ENCODE peak calls at places on chromosomes 12 and 14, in four cellular contexts. P is AG09319, Y is upper lobe of right lung, H is Calu3. K is an unnamed sample.
A peak's percentile ranks its signal among the peaks of the same experiment; 100 is the strongest.

GRCh38 chr12:93453633-93454032 is 11.9 kb upstream of the UBE2N start:
- DNase-seq in P (no peak), Y (no peak), H (no peak), K (no peak)

GRCh38 chr12:93758974-93759373 is 81.8 kb downstream of the CRADD start:
- DNase-seq in P (no peak), Y (no peak), H (no peak), K (no peak)

GRCh38 chr12:54891717-54892478 is 37.6 kb downstream of the MUCL1 start:
- DNase-seq in P (no peak), Y (no peak), H (peak; percentile 57), K (peak; percentile 66)

GRCh38 chr14:95490727-95491451 is 25.6 kb downstream of the SYNE3 start:
- DNase-seq in P (no peak), Y (no peak), H (no peak), K (peak; percentile 82)

GRCh38 chr12:66508025-66508424 is 170.9 kb downstream of the GRIP1 start:
- DNase-seq in P (no peak), Y (no peak), H (no peak), K (no peak)

GRCh38 chr12:109291531-109292341 is 17.3 kb downstream of the FOXN4 start:
- DNase-seq in P (peak; percentile 5), Y (no peak), H (peak; percentile 45), K (no peak)

GRCh38 chr12:67804168-67804567 is 155.6 kb downstream of the DYRK2 start:
- DNase-seq in P (no peak), Y (no peak), H (no peak), K (no peak)

GRCh38 chr14:69079188-69079742 is 73.7 kb downstream of the DCAF5 start:
- DNase-seq in P (no peak), Y (no peak), H (peak; percentile 46), K (no peak)

GRCh38 chr14:38290601-38291190 is 34.8 kb upstream of the CLEC14A start:
- DNase-seq in P (peak; percentile 34), Y (no peak), H (no peak), K (no peak)

GRCh38 chr14:74571901-74572828 is 39.9 kb downstream of the LTBP2 start:
- DNase-seq in P (peak; percentile 96), Y (no peak), H (peak; percentile 43), K (no peak)

GRCh38 chr12:110501378-110501721 is 561 bp downstream of the VPS29 start:
- DNase-seq in P (no peak), Y (no peak), H (peak; percentile 61), K (no peak)

GRCh38 chr14:57405562-57405961 is 15.2 kb downstream of the NAA30 start:
- DNase-seq in P (no peak), Y (no peak), H (no peak), K (no peak)

GRCh38 chr12:108457006-108457733 is 57.9 kb upstream of the FICD start:
- DNase-seq in P (peak; percentile 34), Y (no peak), H (peak; percentile 12), K (peak; percentile 62)

GRCh38 chr12:51695241-51696010 is 104.4 kb downstream of the SCN8A start:
- DNase-seq in P (no peak), Y (no peak), H (no peak), K (no peak)

DNA sequence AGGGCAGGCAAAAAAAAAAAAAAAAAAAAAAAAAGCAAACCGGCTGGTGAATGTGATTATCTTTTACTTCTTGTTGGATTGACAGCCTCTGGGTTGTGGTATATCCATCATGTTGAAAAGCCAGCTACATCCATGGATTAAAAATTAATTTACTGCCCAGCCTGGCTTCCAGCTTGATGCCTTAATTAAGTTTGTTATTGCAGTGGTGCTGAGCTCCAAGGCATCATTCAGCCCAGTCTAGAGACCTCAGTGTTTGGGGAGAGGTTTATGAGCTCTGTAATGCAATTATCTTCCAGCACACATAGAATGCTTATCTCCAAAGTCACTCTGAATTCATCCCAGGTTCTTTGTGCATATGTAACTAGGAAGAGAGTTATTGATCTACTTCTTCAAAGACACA is 114.8 kb downstream of the RIMBP2 start:
- DNase-seq in P (no peak), Y (no peak), H (no peak), K (no peak)
- TF ChIP-seq CTCF in P (no peak), Y (no peak), H (no peak), K (no peak)

DNA sequence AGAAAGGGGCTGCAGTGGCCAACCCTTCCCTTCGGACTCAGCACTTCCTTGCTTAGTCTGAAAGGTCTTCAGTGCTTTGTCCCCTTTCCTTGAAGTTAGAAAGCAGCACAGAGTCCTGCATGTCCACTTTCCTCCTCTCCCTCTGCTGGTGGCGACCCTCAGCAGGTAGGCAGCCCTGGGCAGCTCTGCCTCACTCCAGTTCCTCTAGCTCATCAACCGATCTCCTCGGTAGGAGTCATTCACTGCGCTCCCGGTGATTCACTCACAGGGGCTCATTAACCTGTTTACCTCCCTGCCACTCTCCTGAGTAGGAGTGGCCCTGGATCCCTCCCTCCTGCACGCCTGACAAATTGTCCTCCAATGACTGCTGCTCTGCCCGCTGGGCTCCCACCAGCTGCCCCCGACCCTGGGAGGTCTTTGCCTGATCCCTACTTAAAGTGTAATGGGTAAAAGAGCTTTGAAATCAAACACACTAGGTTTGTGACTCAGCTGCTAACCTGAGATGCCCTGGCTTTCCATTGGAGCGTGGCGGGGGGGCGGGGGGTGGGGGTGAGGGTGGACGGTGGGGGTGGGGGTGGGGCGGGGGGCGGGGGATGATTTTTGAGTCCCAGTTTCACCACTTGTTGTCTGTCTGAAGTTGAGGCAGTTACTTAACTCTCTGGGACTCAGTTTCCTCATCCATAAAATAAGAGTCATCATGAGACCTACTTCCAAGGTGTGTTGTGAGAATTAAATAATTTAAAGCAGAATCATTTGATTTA is 4.2 kb downstream of the SCNN1A start:
- DNase-seq in P (no peak), Y (peak; percentile 80), H (peak; percentile 87), K (peak; percentile 96)
- TF ChIP-seq CTCF in P (peak; percentile 29), Y (no peak), H (no peak), K (peak; percentile 73)

GRCh38 chr14:92108345-92109254 is 2.2 kb upstream of the ATXN3 start:
- DNase-seq in P (no peak), Y (no peak), H (no peak), K (no peak)

GRCh38 chr14:92105845-92106094 is 612 bp downstream of the ATXN3 start:
- DNase-seq in P (no peak), Y (peak; percentile 73), H (peak; percentile 7), K (peak; percentile 41)

GRCh38 chr14:92105073-92105844 is 1.1 kb downstream of the ATXN3 start:
- DNase-seq in P (no peak), Y (no peak), H (no peak), K (no peak)

GRCh38 chr14:92103363-92103762 is 3.0 kb downstream of the ATXN3 start:
- DNase-seq in P (no peak), Y (no peak), H (no peak), K (no peak)

GRCh38 chr14:92106095-92106937 is at the start of gene ATXN3:
- DNase-seq in P (peak; percentile 97), Y (peak; percentile 99), H (peak; percentile 95), K (peak; percentile 95)
- TF ChIP-seq CTCF in P (peak; percentile 86), Y (peak; percentile 73), H (peak; percentile 50), K (no peak)

GRCh38 chr12:16166563-16167470 is 110.7 kb downstream of the SLC15A5 start:
- DNase-seq in P (no peak), Y (no peak), H (no peak), K (no peak)
- TF ChIP-seq CTCF in P (no peak), Y (no peak), H (no peak), K (no peak)

GRCh38 chr14:52563120-52563519 is 10.5 kb downstream of the GPR137C start:
- DNase-seq in P (no peak), Y (no peak), H (no peak), K (no peak)

GRCh38 chr14:52553002-52553670 is 500 bp downstream of the GPR137C start:
- DNase-seq in P (no peak), Y (peak; percentile 71), H (peak; percentile 29), K (no peak)

GRCh38 chr14:52553671-52554575 is 1.3 kb downstream of the GPR137C start:
- DNase-seq in P (peak; percentile 53), Y (peak; percentile 93), H (peak; percentile 79), K (peak; percentile 55)

DNA sequence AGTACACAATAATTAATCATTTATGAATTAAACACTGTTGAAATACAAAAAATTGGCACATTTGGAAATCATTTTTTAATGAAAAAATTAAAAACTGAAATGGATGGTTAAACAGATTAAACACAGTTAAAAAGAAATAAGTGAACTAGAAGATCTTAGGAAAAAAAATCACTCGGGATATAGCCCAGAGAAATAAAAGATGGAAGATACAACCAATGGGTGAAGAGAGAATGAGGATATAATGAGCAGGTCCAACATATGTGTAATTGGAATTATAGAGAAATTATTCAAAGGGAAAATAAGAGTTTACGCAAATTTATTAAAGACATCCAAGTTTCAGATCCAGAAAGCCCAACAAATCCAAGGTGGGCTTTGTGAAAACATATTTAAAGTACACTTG is 6.1 kb downstream of the GPR137C start:
- DNase-seq in P (no peak), Y (no peak), H (no peak), K (no peak)
- TF ChIP-seq CTCF in P (no peak), Y (no peak), H (no peak), K (no peak)

GRCh38 chr12:19181666-19182426 is 52.3 kb downstream of the PLEKHA5 start:
- DNase-seq in P (no peak), Y (no peak), H (no peak), K (no peak)
- TF ChIP-seq CTCF in P (peak; percentile 6), Y (no peak), H (no peak), K (no peak)

GRCh38 chr12:127360580-127360979 is 906.4 kb upstream of the TMEM132C start:
- DNase-seq in P (no peak), Y (no peak), H (no peak), K (no peak)

GRCh38 chr12:127362121-127362520 is 904.8 kb upstream of the TMEM132C start:
- DNase-seq in P (no peak), Y (no peak), H (no peak), K (no peak)

GRCh38 chr12:127363392-127363791 is 903.6 kb upstream of the TMEM132C start:
- DNase-seq in P (no peak), Y (no peak), H (no peak), K (no peak)
- TF ChIP-seq CTCF in P (peak; percentile 24), Y (no peak), H (no peak), K (no peak)

DNA sequence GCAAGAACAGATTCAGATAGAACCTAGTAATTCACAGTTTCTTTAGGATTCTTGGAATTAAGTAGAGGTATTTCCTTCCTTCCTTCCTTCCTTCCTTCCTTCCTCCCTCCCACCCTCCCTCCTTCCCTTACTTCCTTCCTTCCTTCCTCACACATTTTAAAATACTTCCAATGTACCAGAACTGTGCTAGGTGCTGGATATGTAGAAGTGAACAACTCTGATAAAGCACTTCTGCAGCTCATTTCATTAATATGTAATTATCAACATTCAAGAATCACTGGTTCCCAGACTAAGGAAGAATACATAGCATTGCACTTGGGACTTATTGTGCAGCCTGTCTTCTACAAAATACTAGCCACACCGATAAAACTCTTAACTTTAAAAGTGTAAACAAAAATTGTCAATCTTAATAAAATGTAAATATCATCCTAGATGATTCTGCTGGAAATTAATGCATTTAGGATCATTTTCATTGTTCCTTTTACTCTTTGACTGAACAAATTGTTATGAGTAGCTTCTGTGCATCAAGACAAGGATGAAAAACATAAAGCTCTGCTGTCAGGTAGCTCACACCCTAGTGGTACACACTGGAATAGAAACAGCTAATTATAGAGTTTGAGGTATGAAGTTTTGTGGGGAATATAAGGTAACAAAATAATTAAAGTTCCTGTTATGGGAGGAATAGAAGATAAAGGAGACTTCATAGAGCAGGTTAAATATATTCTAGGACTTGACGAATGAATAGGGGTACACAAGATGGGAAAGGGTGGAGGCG is 99.9 kb upstream of the MYF6 start:
- DNase-seq in P (no peak), Y (no peak), H (no peak), K (no peak)
- TF ChIP-seq CTCF in P (no peak), Y (no peak), H (peak; percentile 36), K (peak; percentile 15)

GRCh38 chr12:23455283-23455682 is 494.2 kb downstream of the SOX5 start:
- DNase-seq in P (no peak), Y (no peak), H (no peak), K (no peak)
- TF ChIP-seq CTCF in P (no peak), Y (no peak), H (no peak), K (no peak)

K was measured in Caco-2.